ENCODE peak calls at places on chromosomes 7 and 10, in five cellular contexts. One of them, this sample, is unnamed.

GRCh38 chr10:69087600-69088470 is at the start of gene SRGN:
- DNase-seq in prostate gland: peak
- DNase-seq in A673: no peak
- DNase-seq in PC-3: peak
- DNase-seq in keratinocyte: no peak
- DNase-seq in this sample: no peak

GRCh38 chr7:36606442-36607205 is 117.7 kb downstream of the AOAH start:
- DNase-seq in prostate gland: no peak
- DNase-seq in A673: no peak
- DNase-seq in PC-3: no peak
- DNase-seq in keratinocyte: no peak
- DNase-seq in this sample: no peak

GRCh38 chr10:119761106-119761505 is 35.3 kb downstream of the INPP5F start:
- DNase-seq in keratinocyte: no peak
- DNase-seq in A673: peak
- DNase-seq in PC-3: peak
- DNase-seq in prostate gland: no peak
- DNase-seq in this sample: no peak

GRCh38 chr7:47291461-47292051 is 290.4 kb downstream of the TNS3 start:
- DNase-seq in keratinocyte: peak
- DNase-seq in A673: no peak
- DNase-seq in prostate gland: no peak
- DNase-seq in PC-3: peak
- DNase-seq in this sample: peak

GRCh38 chr7:106542550-106543220 is 118.3 kb downstream of the CCDC71L start:
- DNase-seq in prostate gland: peak
- DNase-seq in PC-3: peak
- DNase-seq in keratinocyte: peak
- DNase-seq in A673: peak
- DNase-seq in this sample: no peak

GRCh38 chr10:71431216-71431944 is 34.7 kb downstream of the CDH23 start:
- DNase-seq in prostate gland: no peak
- DNase-seq in keratinocyte: no peak
- DNase-seq in A673: peak
- DNase-seq in PC-3: no peak
- DNase-seq in this sample: no peak

GRCh38 chr10:87702973-87703294 is 43.3 kb downstream of the PAPSS2 start:
- DNase-seq in prostate gland: no peak
- DNase-seq in keratinocyte: no peak
- DNase-seq in A673: no peak
- DNase-seq in PC-3: no peak
- DNase-seq in this sample: no peak

GRCh38 chr7:98240961-98241673 is 10.9 kb downstream of the TECPR1 start:
- DNase-seq in prostate gland: peak
- DNase-seq in A673: no peak
- DNase-seq in keratinocyte: no peak
- DNase-seq in PC-3: peak
- DNase-seq in this sample: no peak

GRCh38 chr10:83373659-83374058 is 765.6 kb upstream of the GHITM start:
- DNase-seq in keratinocyte: no peak
- DNase-seq in PC-3: no peak
- DNase-seq in A673: peak
- DNase-seq in prostate gland: no peak
- DNase-seq in this sample: peak

GRCh38 chr7:96303686-96304443 is 18.0 kb downstream of the SLC25A13 start:
- DNase-seq in PC-3: peak
- DNase-seq in A673: no peak
- DNase-seq in keratinocyte: no peak
- DNase-seq in prostate gland: peak
- DNase-seq in this sample: peak

GRCh38 chr7:118352854-118353453 is 128.4 kb downstream of the ANKRD7 start:
- DNase-seq in prostate gland: no peak
- DNase-seq in keratinocyte: no peak
- DNase-seq in A673: peak
- DNase-seq in PC-3: peak
- DNase-seq in this sample: no peak

GRCh38 chr10:116418394-116418793 is 9.3 kb upstream of the PNLIPRP3 start:
- DNase-seq in keratinocyte: no peak
- DNase-seq in PC-3: no peak
- DNase-seq in A673: peak
- DNase-seq in prostate gland: no peak
- DNase-seq in this sample: no peak

GRCh38 chr7:100152937-100153666 is 4.4 kb downstream of the LAMTOR4 start:
- DNase-seq in PC-3: no peak
- DNase-seq in A673: peak
- DNase-seq in prostate gland: no peak
- DNase-seq in keratinocyte: no peak
- DNase-seq in this sample: no peak

GRCh38 chr7:123034106-123034505 is 38.6 kb upstream of the TAS2R16 start:
- DNase-seq in PC-3: no peak
- DNase-seq in A673: no peak
- DNase-seq in keratinocyte: no peak
- DNase-seq in prostate gland: no peak
- DNase-seq in this sample: no peak

GRCh38 chr10:5525581-5526271 is 965 bp downstream of the CALML3 start:
- DNase-seq in PC-3: no peak
- DNase-seq in A673: no peak
- DNase-seq in prostate gland: no peak
- DNase-seq in keratinocyte: no peak
- DNase-seq in this sample: no peak

GRCh38 chr10:71725998-71726672 is 6.6 kb upstream of the C10orf105 start:
- DNase-seq in prostate gland: no peak
- DNase-seq in PC-3: peak
- DNase-seq in A673: no peak
- DNase-seq in keratinocyte: no peak
- DNase-seq in this sample: no peak

GRCh38 chr7:150964593-150965111 is 13.5 kb downstream of the KCNH2 start:
- DNase-seq in keratinocyte: no peak
- DNase-seq in PC-3: no peak
- DNase-seq in prostate gland: no peak
- DNase-seq in A673: peak
- DNase-seq in this sample: no peak

GRCh38 chr7:150967332-150967731 is 10.8 kb downstream of the KCNH2 start:
- DNase-seq in A673: no peak
- DNase-seq in prostate gland: no peak
- DNase-seq in keratinocyte: no peak
- DNase-seq in PC-3: no peak
- DNase-seq in this sample: no peak

GRCh38 chr7:150963707-150964559 is 14.2 kb downstream of the KCNH2 start:
- DNase-seq in prostate gland: no peak
- DNase-seq in A673: no peak
- DNase-seq in PC-3: no peak
- DNase-seq in keratinocyte: no peak
- DNase-seq in this sample: no peak

GRCh38 chr7:150966002-150966401 is 12.1 kb downstream of the KCNH2 start:
- DNase-seq in prostate gland: no peak
- DNase-seq in PC-3: no peak
- DNase-seq in keratinocyte: no peak
- DNase-seq in A673: no peak
- DNase-seq in this sample: no peak

DNA sequence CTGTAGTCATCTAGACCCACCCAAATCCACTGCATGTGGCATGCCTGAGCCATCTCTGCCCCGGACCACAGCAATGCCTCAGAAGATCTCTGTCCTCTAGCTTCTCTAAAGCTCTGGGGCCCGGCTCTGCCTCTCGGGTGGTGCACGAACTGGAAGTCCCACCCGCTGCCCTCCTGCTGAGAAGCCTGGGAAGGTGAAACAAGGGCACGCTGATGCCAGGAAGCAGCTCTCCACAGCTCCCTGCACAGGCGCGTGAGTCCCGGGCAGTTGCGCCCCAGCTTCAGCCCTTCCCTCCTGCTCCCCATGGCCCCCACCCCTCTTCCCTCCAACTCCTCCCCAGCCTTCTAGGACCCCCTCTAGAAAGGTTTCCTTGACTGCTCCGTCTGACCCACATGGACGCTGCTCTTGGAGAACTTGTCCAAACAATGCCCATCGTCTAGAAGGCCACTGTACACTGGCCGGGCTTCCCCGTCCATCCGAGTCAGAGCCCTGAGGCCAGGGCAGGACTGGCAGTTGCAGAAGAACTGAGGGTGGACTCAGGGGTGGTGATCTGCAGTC is 12.8 kb downstream of the KCNH2 start:
- DNase-seq in keratinocyte: no peak
- DNase-seq in prostate gland: no peak
- DNase-seq in A673: no peak
- DNase-seq in PC-3: no peak
- DNase-seq in this sample: no peak
- H3K27ac ChIP-seq in keratinocyte: no peak
- H3K27ac ChIP-seq in prostate gland: peak
- H3K27ac ChIP-seq in A673: no peak
- H3K27ac ChIP-seq in PC-3: no peak
- H3K27ac ChIP-seq in this sample: no peak

GRCh38 chr7:151793991-151794507 is 82.9 kb downstream of the PRKAG2 start:
- DNase-seq in PC-3: no peak
- DNase-seq in A673: no peak
- DNase-seq in prostate gland: no peak
- DNase-seq in keratinocyte: no peak
- DNase-seq in this sample: no peak
- H3K27ac ChIP-seq in PC-3: no peak
- H3K27ac ChIP-seq in A673: no peak
- H3K27ac ChIP-seq in prostate gland: no peak
- H3K27ac ChIP-seq in keratinocyte: no peak
- H3K27ac ChIP-seq in this sample: no peak

DNA sequence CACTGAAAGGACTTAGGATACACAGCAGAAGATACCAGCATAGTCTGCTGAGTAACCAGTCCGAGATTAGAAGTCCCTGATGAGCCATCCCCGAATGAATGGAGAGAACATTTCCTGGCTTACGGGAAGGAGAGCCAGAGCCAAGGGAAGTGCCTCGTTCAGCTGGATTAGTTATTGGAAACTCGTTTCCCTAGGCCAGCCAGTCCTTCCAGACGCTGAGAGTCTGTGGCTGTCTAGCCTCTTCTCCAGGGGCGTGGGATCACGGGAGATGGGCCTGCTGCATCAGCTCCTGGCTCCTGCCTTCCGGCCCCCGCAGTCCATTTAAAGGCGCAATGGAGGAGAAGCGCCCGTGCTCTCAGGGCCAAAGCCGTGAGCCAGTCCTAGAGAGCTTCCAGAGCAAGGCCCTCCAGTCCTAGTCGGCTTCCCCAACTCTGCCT is 712.8 kb downstream of the PARD3 start:
- DNase-seq in PC-3: no peak
- DNase-seq in prostate gland: peak
- DNase-seq in keratinocyte: no peak
- DNase-seq in A673: peak
- DNase-seq in this sample: no peak
- H3K27ac ChIP-seq in PC-3: no peak
- H3K27ac ChIP-seq in prostate gland: peak
- H3K27ac ChIP-seq in keratinocyte: peak
- H3K27ac ChIP-seq in A673: no peak
- H3K27ac ChIP-seq in this sample: peak

GRCh38 chr7:117036034-117036669 is 82.9 kb downstream of the ST7 start:
- DNase-seq in PC-3: no peak
- DNase-seq in prostate gland: peak
- DNase-seq in keratinocyte: no peak
- DNase-seq in A673: no peak
- DNase-seq in this sample: no peak
- H3K27ac ChIP-seq in PC-3: no peak
- H3K27ac ChIP-seq in prostate gland: peak
- H3K27ac ChIP-seq in keratinocyte: no peak
- H3K27ac ChIP-seq in A673: no peak
- H3K27ac ChIP-seq in this sample: no peak

DNA sequence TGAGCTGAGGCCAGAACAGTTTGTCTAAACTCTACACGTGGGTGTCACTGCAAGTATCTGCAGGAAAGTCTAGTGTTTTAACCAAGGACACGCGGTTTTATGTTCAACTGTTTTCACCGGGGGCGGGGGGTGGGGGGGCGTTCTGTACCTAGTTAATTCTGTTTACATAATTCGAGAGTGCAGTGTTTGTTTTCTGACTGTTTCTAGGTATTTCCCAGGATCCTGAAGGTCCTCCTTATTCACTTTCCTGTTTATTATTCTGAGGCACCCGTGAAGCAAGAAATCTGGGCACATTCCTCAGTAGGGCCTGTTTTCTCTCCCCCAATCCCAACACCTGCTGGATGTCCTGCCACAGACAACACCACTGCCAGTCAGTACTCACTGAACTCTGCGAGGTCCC is 7.6 kb downstream of the LOXL4 start:
- DNase-seq in PC-3: peak
- DNase-seq in keratinocyte: no peak
- DNase-seq in prostate gland: no peak
- DNase-seq in A673: no peak
- DNase-seq in this sample: no peak
- H3K27ac ChIP-seq in PC-3: peak
- H3K27ac ChIP-seq in keratinocyte: no peak
- H3K27ac ChIP-seq in prostate gland: peak
- H3K27ac ChIP-seq in A673: no peak
- H3K27ac ChIP-seq in this sample: no peak

GRCh38 chr10:29302499-29302898 is 13.6 kb downstream of the LYZL1 start:
- DNase-seq in keratinocyte: no peak
- DNase-seq in PC-3: no peak
- DNase-seq in A673: no peak
- DNase-seq in prostate gland: no peak
- DNase-seq in this sample: no peak
- H3K27ac ChIP-seq in keratinocyte: no peak
- H3K27ac ChIP-seq in PC-3: no peak
- H3K27ac ChIP-seq in A673: no peak
- H3K27ac ChIP-seq in prostate gland: no peak
- H3K27ac ChIP-seq in this sample: no peak

GRCh38 chr7:76314042-76314721 is 11.7 kb downstream of the HSPB1 start:
- DNase-seq in A673: peak
- DNase-seq in PC-3: peak
- DNase-seq in prostate gland: peak
- DNase-seq in keratinocyte: no peak
- DNase-seq in this sample: no peak
- H3K27ac ChIP-seq in A673: no peak
- H3K27ac ChIP-seq in PC-3: no peak
- H3K27ac ChIP-seq in prostate gland: no peak
- H3K27ac ChIP-seq in keratinocyte: no peak
- H3K27ac ChIP-seq in this sample: no peak

DNA sequence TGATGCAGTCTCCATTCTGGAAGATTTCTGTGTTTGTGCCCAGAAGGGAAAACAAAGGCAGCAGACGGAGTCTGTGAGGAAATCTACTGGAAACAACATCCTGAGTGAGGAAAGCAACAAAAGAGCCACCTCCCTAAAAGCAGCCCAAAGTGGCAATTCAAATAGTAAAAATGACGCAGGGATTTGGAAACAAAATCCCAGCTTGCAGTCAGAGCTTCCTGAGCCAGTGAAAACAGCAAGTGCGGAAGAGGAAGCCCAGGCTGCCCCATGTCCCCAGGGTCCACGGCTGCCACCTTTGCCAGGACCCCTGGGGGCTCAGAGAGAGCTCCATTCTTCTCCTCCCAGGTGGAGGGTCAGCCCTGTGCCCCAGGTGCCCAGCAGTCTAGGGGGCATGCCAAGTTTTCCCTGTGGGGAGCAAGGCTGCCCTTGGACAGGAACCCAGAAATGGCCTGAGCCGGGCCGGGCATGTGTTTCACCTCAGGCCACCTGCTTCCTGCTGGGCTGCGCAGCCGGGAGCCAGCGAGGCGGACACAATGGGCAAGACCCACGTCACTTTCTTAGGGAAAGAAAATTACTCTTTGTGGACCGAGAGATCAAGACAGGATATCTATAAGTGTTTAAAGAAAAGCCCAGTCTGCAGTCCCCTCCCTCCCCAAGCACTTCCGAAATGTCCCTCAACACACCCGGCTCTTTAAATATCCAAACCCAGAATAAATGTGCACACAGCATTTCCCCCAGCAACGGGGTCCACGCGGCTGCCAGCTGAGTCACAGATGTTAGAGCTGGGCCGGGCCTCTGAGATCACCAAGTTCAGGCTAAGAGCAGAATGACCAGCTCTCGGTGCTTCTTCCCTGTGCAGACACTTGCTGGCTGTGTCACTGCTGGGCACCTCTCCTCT is 231.1 kb downstream of the ARHGAP12 start:
- DNase-seq in prostate gland: peak
- DNase-seq in A673: no peak
- DNase-seq in PC-3: peak
- DNase-seq in keratinocyte: no peak
- DNase-seq in this sample: no peak
- H3K27ac ChIP-seq in prostate gland: peak
- H3K27ac ChIP-seq in A673: no peak
- H3K27ac ChIP-seq in PC-3: no peak
- H3K27ac ChIP-seq in keratinocyte: no peak
- H3K27ac ChIP-seq in this sample: no peak

This sample was measured in epithelial cell of prostate.